ENCODE peak calls at places on chromosomes 5 and 9, in nine cellular contexts. B is foreskin keratinocyte, T is endothelial cell, L is right atrium auricular region, C is fibroblast of pulmonary artery, Q is lung, E is Peyer's patch, X is pancreas, I is AG04449. U is an unnamed sample.

GRCh38 chr5:122078116-122078865 is at the start of gene LOX:
- DNase-seq in B (no peak), T (peak), L (peak), C (peak), Q (peak), E (peak), X (peak), I (peak), U (no peak)

GRCh38 chr9:106885451-106885850 is 22.5 kb downstream of the ZNF462 start:
- DNase-seq in B (peak), T (no peak), L (no peak), C (peak), Q (peak), E (no peak), X (no peak), I (no peak), U (no peak)

GRCh38 chr9:70113403-70114022 is 69.9 kb downstream of the MAMDC2 start:
- DNase-seq in B (no peak), T (peak), L (peak), C (peak), Q (peak), E (peak), X (peak), I (no peak), U (no peak)

GRCh38 chr9:113563856-113564514 is 100.5 kb downstream of the RGS3 start:
- DNase-seq in B (no peak), T (no peak), L (no peak), C (no peak), Q (no peak), E (no peak), X (no peak), I (no peak), U (no peak)

GRCh38 chr5:52864376-52864775 is 76.7 kb downstream of the ITGA1 start:
- DNase-seq in B (no peak), T (no peak), L (no peak), C (peak), Q (no peak), E (no peak), X (no peak), I (peak), U (no peak)

GRCh38 chr9:122347348-122348287 is 23.2 kb upstream of the PTGS1 start:
- DNase-seq in B (no peak), T (no peak), L (no peak), C (peak), Q (no peak), E (no peak), X (no peak), I (no peak), U (no peak)

GRCh38 chr5:150023136-150023535 is 22.6 kb downstream of the HMGXB3 start:
- DNase-seq in B (no peak), T (no peak), L (no peak), C (no peak), Q (no peak), E (no peak), X (no peak), I (no peak), U (no peak)

GRCh38 chr5:102823441-102823874 is 68.4 kb downstream of the PAM start:
- DNase-seq in B (no peak), T (no peak), L (no peak), C (peak), Q (no peak), E (no peak), X (no peak), I (peak), U (no peak)

GRCh38 chr5:79505138-79505537 is 8.8 kb downstream of the HOMER1 start:
- DNase-seq in B (no peak), T (no peak), L (no peak), C (no peak), Q (no peak), E (no peak), X (no peak), I (no peak), U (no peak)

GRCh38 chr5:61450880-61451279 is 118.8 kb downstream of the ZSWIM6 start:
- DNase-seq in B (no peak), T (no peak), L (no peak), C (peak), Q (no peak), E (no peak), X (peak), I (peak), U (no peak)

GRCh38 chr5:148747536-148747906 is 78.9 kb upstream of the ADRB2 start:
- DNase-seq in B (no peak), T (no peak), L (no peak), C (no peak), Q (no peak), E (no peak), X (no peak), I (no peak), U (no peak)

GRCh38 chr5:155943516-155944407 is 383.2 kb upstream of the SGCD start:
- DNase-seq in B (no peak), T (peak), L (no peak), C (peak), Q (no peak), E (peak), X (peak), I (no peak), U (no peak)

GRCh38 chr5:163976691-163977090 is 471.3 kb downstream of the MAT2B start:
- DNase-seq in B (no peak), T (no peak), L (no peak), C (peak), Q (no peak), E (no peak), X (no peak), I (no peak), U (no peak)

GRCh38 chr5:169020102-169020501 is 280.8 kb downstream of the SLIT3 start:
- DNase-seq in B (no peak), T (peak), L (no peak), C (peak), Q (no peak), E (no peak), X (no peak), I (no peak), U (no peak)

GRCh38 chr5:152584103-152584502 is 179.0 kb upstream of the NMUR2 start:
- DNase-seq in B (no peak), T (no peak), L (no peak), C (no peak), Q (no peak), E (no peak), X (no peak), I (no peak), U (no peak)

GRCh38 chr5:366541-367357 is 45.2 kb downstream of the AHRR start:
- DNase-seq in B (no peak), T (no peak), L (peak), C (no peak), Q (peak), E (peak), X (no peak), I (no peak), U (no peak)

GRCh38 chr5:113581388-113581787 is 67.9 kb downstream of the YTHDC2 start:
- DNase-seq in B (no peak), T (no peak), L (no peak), C (peak), Q (no peak), E (no peak), X (no peak), I (no peak), U (no peak)

GRCh38 chr5:26569241-26569928 is 469.0 kb downstream of the CDH9 start:
- DNase-seq in B (no peak), T (no peak), L (no peak), C (no peak), Q (no peak), E (no peak), X (no peak), I (no peak), U (no peak)

GRCh38 chr5:80275347-80275746 is 19.5 kb upstream of the SERINC5 start:
- DNase-seq in B (no peak), T (peak), L (no peak), C (peak), Q (no peak), E (no peak), X (no peak), I (no peak), U (no peak)

GRCh38 chr9:34176089-34176488 is 2.8 kb upstream of the UBAP1 start:
- DNase-seq in B (peak), T (no peak), L (no peak), C (no peak), Q (no peak), E (no peak), X (no peak), I (no peak), U (no peak)

GRCh38 chr9:126861707-126862460 is 1.4 kb downstream of the ZBTB34 start:
- DNase-seq in B (no peak), T (no peak), L (no peak), C (peak), Q (no peak), E (no peak), X (no peak), I (no peak), U (no peak)

GRCh38 chr9:107631788-107632187 is 142.2 kb upstream of the KLF4 start:
- DNase-seq in B (no peak), T (no peak), L (no peak), C (peak), Q (no peak), E (no peak), X (no peak), I (no peak), U (no peak)

GRCh38 chr5:160649304-160649703 is 202.7 kb downstream of the ATP10B start:
- DNase-seq in B (no peak), T (peak), L (no peak), C (no peak), Q (no peak), E (peak), X (no peak), I (no peak), U (no peak)

GRCh38 chr9:107577140-107577776 is 87.7 kb upstream of the KLF4 start:
- DNase-seq in B (no peak), T (no peak), L (no peak), C (peak), Q (no peak), E (no peak), X (no peak), I (no peak), U (no peak)

GRCh38 chr9:93088656-93089015 is 7.4 kb upstream of the CARD19 start:
- DNase-seq in B (no peak), T (no peak), L (peak), C (no peak), Q (no peak), E (peak), X (no peak), I (no peak), U (peak)

GRCh38 chr5:94691270-94691669 is 72.8 kb downstream of the SLF1 start:
- DNase-seq in B (no peak), T (no peak), L (no peak), C (no peak), Q (no peak), E (no peak), X (no peak), I (no peak), U (no peak)

GRCh38 chr5:168974081-168974480 is 326.9 kb downstream of the SLIT3 start:
- DNase-seq in B (no peak), T (no peak), L (no peak), C (no peak), Q (no peak), E (no peak), X (no peak), I (no peak), U (no peak)

GRCh38 chr5:126274396-126274795 is 148.8 kb upstream of the GRAMD2B start:
- DNase-seq in B (no peak), T (no peak), L (no peak), C (no peak), Q (no peak), E (no peak), X (no peak), I (no peak), U (no peak)

GRCh38 chr9:88932766-88933165 is 58.5 kb upstream of the S1PR3 start:
- DNase-seq in B (no peak), T (no peak), L (no peak), C (no peak), Q (no peak), E (no peak), X (no peak), I (no peak), U (no peak)

GRCh38 chr9:134066923-134067851 is 639 bp downstream of the BRD3 start:
- DNase-seq in B (no peak), T (peak), L (no peak), C (peak), Q (peak), E (peak), X (peak), I (no peak), U (peak)

GRCh38 chr5:133777951-133778350 is 165.6 kb upstream of the FSTL4 start:
- DNase-seq in B (no peak), T (no peak), L (no peak), C (no peak), Q (no peak), E (no peak), X (no peak), I (no peak), U (no peak)

DNA sequence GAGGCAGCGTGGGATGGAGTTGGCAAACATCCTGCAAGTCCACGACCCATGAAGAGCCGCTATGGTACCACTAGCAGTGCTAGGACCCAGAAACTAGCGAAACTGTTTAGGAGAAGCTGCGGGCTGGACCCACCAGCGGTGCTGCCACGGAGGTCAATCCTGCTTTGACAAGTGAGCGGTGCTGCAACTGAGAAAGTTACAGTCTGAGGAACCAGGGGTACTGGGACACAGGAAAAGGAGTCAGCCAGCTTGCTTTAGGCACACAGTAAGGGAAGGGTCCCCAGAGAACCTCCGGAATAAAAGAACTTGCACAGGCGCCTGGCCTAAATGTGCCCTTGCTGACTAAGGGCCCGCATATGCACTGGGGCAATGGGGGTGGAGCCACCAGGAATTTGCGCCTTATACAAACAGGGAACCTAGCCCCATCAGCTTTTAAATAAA is 23.6 kb upstream of the ANXA2R start:
- DNase-seq in B (no peak), T (no peak), L (no peak), C (peak), Q (no peak), E (no peak), X (no peak), I (no peak), U (no peak)
- TF ChIP-seq CTCF in B (no peak), T (no peak), L (no peak), C (no peak), Q (no peak), E (no peak), X (no peak), I (no peak), U (no peak)

GRCh38 chr9:87725900-87726709 is at the start of gene CTSL:
- DNase-seq in B (peak), T (peak), L (peak), C (peak), Q (peak), E (peak), X (peak), I (no peak), U (no peak)
- TF ChIP-seq CTCF in B (peak), T (no peak), L (no peak), C (peak), Q (no peak), E (no peak), X (no peak), I (peak), U (peak)

GRCh38 chr5:43232943-43233833 is 41.2 kb downstream of the NIM1K start:
- DNase-seq in B (no peak), T (no peak), L (no peak), C (no peak), Q (no peak), E (no peak), X (no peak), I (no peak), U (no peak)

GRCh38 chr5:43231977-43232376 is 40.0 kb downstream of the NIM1K start:
- DNase-seq in B (no peak), T (no peak), L (no peak), C (peak), Q (no peak), E (no peak), X (peak), I (no peak), U (no peak)

GRCh38 chr5:43225649-43226245 is 33.7 kb downstream of the NIM1K start:
- DNase-seq in B (no peak), T (no peak), L (no peak), C (no peak), Q (no peak), E (no peak), X (no peak), I (no peak), U (no peak)

DNA sequence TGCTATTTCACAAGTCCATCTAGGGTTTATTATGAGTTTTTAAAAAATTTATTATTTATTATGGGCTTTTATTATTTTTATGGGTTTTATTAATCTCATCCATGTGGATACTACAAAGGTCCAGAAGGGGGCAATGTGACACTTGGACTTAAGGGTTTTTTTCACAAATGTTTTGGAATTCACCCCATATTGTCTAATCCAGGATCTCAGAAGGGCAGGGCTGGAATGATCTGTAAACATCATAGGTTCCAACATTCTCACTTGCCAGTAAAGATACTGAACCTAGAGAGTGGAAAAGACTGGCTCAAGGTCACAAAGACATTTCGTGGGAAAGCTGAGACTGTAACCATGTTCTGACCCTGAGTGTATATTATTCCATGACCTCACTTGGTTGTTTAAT is 35.6 kb downstream of the NIM1K start:
- DNase-seq in B (no peak), T (no peak), L (no peak), C (peak), Q (no peak), E (no peak), X (peak), I (no peak), U (no peak)
- TF ChIP-seq CTCF in B (peak), T (peak), L (no peak), C (peak), Q (no peak), E (peak), X (peak), I (no peak), U (peak)

DNA sequence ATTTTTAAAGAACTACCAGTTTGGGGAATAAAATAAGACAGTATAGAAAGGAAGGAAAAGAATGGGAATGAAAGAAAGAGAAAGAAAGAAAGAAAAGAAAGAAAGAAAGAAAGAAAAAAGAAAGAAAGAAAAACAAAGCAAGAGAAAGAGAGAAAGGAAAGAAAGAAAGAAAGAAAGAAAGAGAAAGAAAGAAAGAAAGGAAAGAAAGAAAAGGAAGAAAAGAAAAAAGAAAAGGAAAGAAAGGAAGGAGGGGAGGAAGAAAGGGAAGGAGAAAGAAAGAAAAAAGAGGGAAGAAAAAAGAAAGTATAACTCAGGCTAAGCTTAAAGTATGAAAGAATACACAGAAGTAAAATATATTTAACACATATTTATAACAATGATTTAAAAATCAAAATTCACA is 51.0 kb upstream of the FGF10 start:
- DNase-seq in B (no peak), T (no peak), L (no peak), C (no peak), Q (no peak), E (no peak), X (no peak), I (no peak), U (no peak)
- TF ChIP-seq CTCF in B (no peak), T (no peak), L (no peak), C (no peak), Q (no peak), E (no peak), X (no peak), I (no peak), U (no peak)